ENCODE peak calls at places on chromosomes 1 and 21, in nine cellular contexts. H is transverse colon, G is lower lobe of right lung, E is IMR-90, N is astrocyte, K is ovary, A is pancreas, X is tibial artery, Z is right lobe of liver. T is an unnamed sample.

GRCh38 chr1:90730247-90731022 is 13.3 kb upstream of the BARHL2 start:
- DNase-seq in E (peak; percentile 9), A (no peak), K (no peak), N (no peak), Z (no peak), H (no peak), G (no peak), X (no peak), T (no peak)

GRCh38 chr21:26572668-26573381 is at the start of gene CYYR1:
- DNase-seq in H (no peak), K (no peak), N (peak; percentile 18), E (no peak), Z (peak; percentile 35), X (no peak), A (no peak), G (peak; percentile 48), T (peak; percentile 64)

GRCh38 chr1:223714849-223715709 is 2.7 kb downstream of the CAPN2 start:
- DNase-seq in H (peak; percentile 47), N (peak; percentile 94), K (no peak), G (peak; percentile 53), A (no peak), E (peak; percentile 96), X (peak; percentile 42), Z (no peak), T (no peak)

GRCh38 chr1:202076050-202076511 is 46.6 kb upstream of the GPR37L1 start:
- DNase-seq in H (peak; percentile 68), E (no peak), N (no peak), K (no peak), A (no peak), X (no peak), Z (no peak), G (no peak), T (no peak)

GRCh38 chr1:229403573-229403972 is 30.3 kb downstream of the ACTA1 start:
- DNase-seq in E (no peak), K (no peak), N (no peak), A (no peak), X (no peak), H (no peak), Z (no peak), G (no peak), T (no peak)

GRCh38 chr1:233289676-233290075 is 5.8 kb downstream of the PCNX2 start:
- DNase-seq in N (no peak), A (no peak), E (no peak), Z (no peak), H (no peak), K (no peak), G (no peak), X (no peak), T (no peak)

GRCh38 chr1:34827341-34827941 is 32.1 kb downstream of the SMIM12 start:
- DNase-seq in G (no peak), X (no peak), E (no peak), H (no peak), K (no peak), Z (no peak), A (no peak), N (no peak), T (no peak)

GRCh38 chr1:240136402-240136801 is 44.7 kb downstream of the FMN2 start:
- DNase-seq in X (no peak), Z (no peak), K (no peak), E (peak; percentile 23), H (no peak), G (no peak), N (peak; percentile 47), A (no peak), T (no peak)

GRCh38 chr1:203465146-203465798 is 10.3 kb upstream of the PRELP start:
- DNase-seq in G (no peak), Z (no peak), N (no peak), K (no peak), E (no peak), X (peak; percentile 80), H (peak; percentile 45), A (no peak), T (no peak)

GRCh38 chr1:94538243-94538827 is 3.2 kb downstream of the F3 start:
- DNase-seq in N (peak; percentile 27), K (peak; percentile 57), E (no peak), G (no peak), H (no peak), A (no peak), Z (no peak), X (no peak), T (no peak)

GRCh38 chr1:52707927-52708655 is 9.9 kb upstream of the COA7 start:
- DNase-seq in G (peak; percentile 71), N (peak; percentile 91), K (no peak), H (no peak), E (peak; percentile 84), A (no peak), X (no peak), Z (peak; percentile 38), T (no peak)

GRCh38 chr1:176555911-176556687 is 93.1 kb downstream of the PAPPA2 start:
- DNase-seq in G (no peak), E (no peak), H (no peak), K (no peak), Z (no peak), A (no peak), N (no peak), X (no peak), T (peak; percentile 59)

GRCh38 chr1:167229719-167230385 is 9.2 kb downstream of the POU2F1 start:
- DNase-seq in E (no peak), A (no peak), N (no peak), X (no peak), G (no peak), H (no peak), Z (no peak), K (no peak), T (no peak)

GRCh38 chr1:226639631-226640061 is 91.1 kb downstream of the STUM start:
- DNase-seq in K (no peak), X (no peak), E (no peak), A (no peak), H (no peak), N (no peak), Z (no peak), G (peak; percentile 42), T (peak; percentile 53)

GRCh38 chr1:11515403-11516300 is 36.7 kb downstream of the DISP3 start:
- DNase-seq in K (peak; percentile 10), A (no peak), N (no peak), G (no peak), E (no peak), X (peak; percentile 8), Z (no peak), H (no peak), T (peak; percentile 59)

GRCh38 chr21:24514081-24514733 is 1093.1 kb downstream of the MRPL39 start:
- DNase-seq in G (no peak), E (peak; percentile 27), N (no peak), H (no peak), K (no peak), Z (no peak), X (no peak), A (no peak), T (no peak)
- TF ChIP-seq CTCF in G (peak; percentile 50), E (peak; percentile 73), N (peak; percentile 35), H (no peak), K (no peak), Z (peak; percentile 52), X (no peak), A (no peak), T (peak; percentile 40)

GRCh38 chr1:8381618-8382017 is 63.7 kb downstream of the SLC45A1 start:
- DNase-seq in H (no peak), N (no peak), Z (no peak), A (no peak), G (no peak), E (no peak), K (no peak), X (no peak), T (no peak)
- H3K4me1 ChIP-seq in H (peaks cover 39% of the 10 kb centered on the region), N (peaks cover 17% of the 10 kb centered on the region), Z (peaks cover 57% of the 10 kb centered on the region), A (peaks cover 21% of the 10 kb centered on the region), G (peaks cover 84% of the 10 kb centered on the region), E (peaks cover 39% of the 10 kb centered on the region), K (peaks cover 32% of the 10 kb centered on the region), X (peaks cover 58% of the 10 kb centered on the region), T (peaks cover 53% of the 10 kb centered on the region)

GRCh38 chr1:22621761-22622160 is 14.7 kb upstream of the C1QA start:
- DNase-seq in E (no peak), A (no peak), X (no peak), K (no peak), H (no peak), N (no peak), Z (no peak), G (no peak), T (no peak)
- TF ChIP-seq CTCF in E (no peak), A (no peak), X (no peak), K (no peak), H (no peak), N (no peak), Z (no peak), G (no peak), T (no peak)

GRCh38 chr1:89699451-89699986 is 66.6 kb downstream of the LRRC8C start:
- DNase-seq in X (no peak), E (no peak), K (no peak), H (no peak), Z (no peak), G (no peak), A (no peak), N (no peak), T (no peak)
- H3K4me1 ChIP-seq in X (peaks cover 5% of the 10 kb centered on the region), E (no peaks in the 10 kb centered on the region), K (peaks cover 2% of the 10 kb centered on the region), H (no peaks in the 10 kb centered on the region), Z (no peaks in the 10 kb centered on the region), G (peaks cover 24% of the 10 kb centered on the region), A (no peaks in the 10 kb centered on the region), N (no peaks in the 10 kb centered on the region), T (no peaks in the 10 kb centered on the region)

GRCh38 chr1:160163612-160164011 is 12.2 kb downstream of the ATP1A4 start:
- DNase-seq in H (no peak), N (no peak), K (no peak), A (no peak), Z (no peak), E (no peak), X (no peak), G (no peak), T (no peak)
- TF ChIP-seq CTCF in H (no peak), N (no peak), K (no peak), A (no peak), Z (no peak), E (peak; percentile 14), X (no peak), G (no peak), T (no peak)

GRCh38 chr1:20903452-20903851 is 116.3 kb upstream of the HP1BP3 start:
- DNase-seq in Z (no peak), K (no peak), X (no peak), A (no peak), E (no peak), H (no peak), G (no peak), N (peak; percentile 49), T (no peak)
- H3K4me1 ChIP-seq in Z (no peaks in the 10 kb centered on the region), K (no peaks in the 10 kb centered on the region), X (no peaks in the 10 kb centered on the region), A (no peaks in the 10 kb centered on the region), E (peaks cover 2% of the 10 kb centered on the region), H (no peaks in the 10 kb centered on the region), G (no peaks in the 10 kb centered on the region), N (no peaks in the 10 kb centered on the region), T (no peaks in the 10 kb centered on the region)

T was measured in kidney.